ENCODE peak calls at places on chromosome 10, in ten cellular contexts. One of them, this sample, is unnamed.

GRCh38 chr10:112182808-112183328 is 697 bp downstream of the GPAM start:
- DNase-seq in stimulated activated CD4-positive, alpha-beta T cell treated with anti-CD3 and anti-CD28 coated beads, Interleukin-4, amount 100 ng/mL, for 48 hours: no peak
- DNase-seq in hippocampal formation: no peak
- DNase-seq in ovary: no peak
- DNase-seq in COR-L47: no peak
- DNase-seq in colonic mucosa: peak
- DNase-seq in foreskin fibroblast: no peak
- DNase-seq in cardiac fibroblast: no peak
- DNase-seq in stimulated activated CD8-positive, alpha-beta memory T cell treated with anti-CD3 and anti-CD28 coated beads, Interleukin-15, amount 100 ng/mL, for 4 hours: no peak
- DNase-seq in AG09309: no peak
- DNase-seq in this sample: no peak

GRCh38 chr10:125611216-125611615 is 71.7 kb downstream of the TEX36 start:
- DNase-seq in stimulated activated CD4-positive, alpha-beta T cell treated with anti-CD3 and anti-CD28 coated beads, Interleukin-4, amount 100 ng/mL, for 48 hours: no peak
- DNase-seq in hippocampal formation: no peak
- DNase-seq in ovary: no peak
- DNase-seq in COR-L47: no peak
- DNase-seq in colonic mucosa: no peak
- DNase-seq in foreskin fibroblast: no peak
- DNase-seq in cardiac fibroblast: no peak
- DNase-seq in stimulated activated CD8-positive, alpha-beta memory T cell treated with anti-CD3 and anti-CD28 coated beads, Interleukin-15, amount 100 ng/mL, for 4 hours: no peak
- DNase-seq in AG09309: no peak
- DNase-seq in this sample: no peak

GRCh38 chr10:63671317-63671937 is 150.2 kb downstream of the REEP3 start:
- DNase-seq in stimulated activated CD4-positive, alpha-beta T cell treated with anti-CD3 and anti-CD28 coated beads, Interleukin-4, amount 100 ng/mL, for 48 hours: no peak
- DNase-seq in hippocampal formation: no peak
- DNase-seq in ovary: no peak
- DNase-seq in COR-L47: peak
- DNase-seq in colonic mucosa: no peak
- DNase-seq in foreskin fibroblast: peak
- DNase-seq in cardiac fibroblast: peak
- DNase-seq in stimulated activated CD8-positive, alpha-beta memory T cell treated with anti-CD3 and anti-CD28 coated beads, Interleukin-15, amount 100 ng/mL, for 4 hours: no peak
- DNase-seq in AG09309: peak
- DNase-seq in this sample: no peak

GRCh38 chr10:3339531-3339950 is 167.0 kb upstream of the PITRM1 start:
- DNase-seq in stimulated activated CD4-positive, alpha-beta T cell treated with anti-CD3 and anti-CD28 coated beads, Interleukin-4, amount 100 ng/mL, for 48 hours: no peak
- DNase-seq in hippocampal formation: no peak
- DNase-seq in ovary: no peak
- DNase-seq in COR-L47: no peak
- DNase-seq in colonic mucosa: no peak
- DNase-seq in foreskin fibroblast: peak
- DNase-seq in cardiac fibroblast: no peak
- DNase-seq in stimulated activated CD8-positive, alpha-beta memory T cell treated with anti-CD3 and anti-CD28 coated beads, Interleukin-15, amount 100 ng/mL, for 4 hours: no peak
- DNase-seq in AG09309: peak
- DNase-seq in this sample: no peak

GRCh38 chr10:104293781-104294321 is 24.9 kb downstream of the GSTO2 start:
- DNase-seq in stimulated activated CD4-positive, alpha-beta T cell treated with anti-CD3 and anti-CD28 coated beads, Interleukin-4, amount 100 ng/mL, for 48 hours: no peak
- DNase-seq in hippocampal formation: no peak
- DNase-seq in ovary: no peak
- DNase-seq in COR-L47: no peak
- DNase-seq in colonic mucosa: no peak
- DNase-seq in foreskin fibroblast: no peak
- DNase-seq in cardiac fibroblast: peak
- DNase-seq in stimulated activated CD8-positive, alpha-beta memory T cell treated with anti-CD3 and anti-CD28 coated beads, Interleukin-15, amount 100 ng/mL, for 4 hours: no peak
- DNase-seq in AG09309: no peak
- DNase-seq in this sample: no peak

GRCh38 chr10:51377070-51377931 is 303.0 kb downstream of the PRKG1 start:
- DNase-seq in stimulated activated CD4-positive, alpha-beta T cell treated with anti-CD3 and anti-CD28 coated beads, Interleukin-4, amount 100 ng/mL, for 48 hours: no peak
- DNase-seq in hippocampal formation: no peak
- DNase-seq in ovary: no peak
- DNase-seq in COR-L47: no peak
- DNase-seq in colonic mucosa: no peak
- DNase-seq in foreskin fibroblast: no peak
- DNase-seq in cardiac fibroblast: no peak
- DNase-seq in stimulated activated CD8-positive, alpha-beta memory T cell treated with anti-CD3 and anti-CD28 coated beads, Interleukin-15, amount 100 ng/mL, for 4 hours: no peak
- DNase-seq in AG09309: no peak
- DNase-seq in this sample: peak

GRCh38 chr10:49579621-49580020 is 30.5 kb upstream of the SLC18A3 start:
- DNase-seq in stimulated activated CD4-positive, alpha-beta T cell treated with anti-CD3 and anti-CD28 coated beads, Interleukin-4, amount 100 ng/mL, for 48 hours: no peak
- DNase-seq in hippocampal formation: no peak
- DNase-seq in ovary: no peak
- DNase-seq in COR-L47: no peak
- DNase-seq in colonic mucosa: no peak
- DNase-seq in foreskin fibroblast: no peak
- DNase-seq in cardiac fibroblast: peak
- DNase-seq in stimulated activated CD8-positive, alpha-beta memory T cell treated with anti-CD3 and anti-CD28 coated beads, Interleukin-15, amount 100 ng/mL, for 4 hours: no peak
- DNase-seq in AG09309: peak
- DNase-seq in this sample: no peak

GRCh38 chr10:12214763-12215218 is 18.8 kb downstream of the CDC123 start:
- DNase-seq in stimulated activated CD4-positive, alpha-beta T cell treated with anti-CD3 and anti-CD28 coated beads, Interleukin-4, amount 100 ng/mL, for 48 hours: peak
- DNase-seq in hippocampal formation: peak
- DNase-seq in ovary: no peak
- DNase-seq in COR-L47: no peak
- DNase-seq in colonic mucosa: peak
- DNase-seq in foreskin fibroblast: peak
- DNase-seq in cardiac fibroblast: peak
- DNase-seq in stimulated activated CD8-positive, alpha-beta memory T cell treated with anti-CD3 and anti-CD28 coated beads, Interleukin-15, amount 100 ng/mL, for 4 hours: no peak
- DNase-seq in AG09309: peak
- DNase-seq in this sample: no peak

GRCh38 chr10:106185991-106186390 is 978.5 kb downstream of the SORCS1 start:
- DNase-seq in stimulated activated CD4-positive, alpha-beta T cell treated with anti-CD3 and anti-CD28 coated beads, Interleukin-4, amount 100 ng/mL, for 48 hours: no peak
- DNase-seq in hippocampal formation: no peak
- DNase-seq in ovary: no peak
- DNase-seq in COR-L47: no peak
- DNase-seq in colonic mucosa: no peak
- DNase-seq in foreskin fibroblast: peak
- DNase-seq in cardiac fibroblast: peak
- DNase-seq in stimulated activated CD8-positive, alpha-beta memory T cell treated with anti-CD3 and anti-CD28 coated beads, Interleukin-15, amount 100 ng/mL, for 4 hours: no peak
- DNase-seq in AG09309: no peak
- DNase-seq in this sample: no peak

GRCh38 chr10:70920519-70920918 is 32.2 kb upstream of the PCBD1 start:
- DNase-seq in stimulated activated CD4-positive, alpha-beta T cell treated with anti-CD3 and anti-CD28 coated beads, Interleukin-4, amount 100 ng/mL, for 48 hours: no peak
- DNase-seq in hippocampal formation: no peak
- DNase-seq in ovary: no peak
- DNase-seq in COR-L47: peak
- DNase-seq in colonic mucosa: peak
- DNase-seq in foreskin fibroblast: no peak
- DNase-seq in cardiac fibroblast: no peak
- DNase-seq in stimulated activated CD8-positive, alpha-beta memory T cell treated with anti-CD3 and anti-CD28 coated beads, Interleukin-15, amount 100 ng/mL, for 4 hours: no peak
- DNase-seq in AG09309: no peak
- DNase-seq in this sample: no peak

GRCh38 chr10:86229811-86230409 is 136.7 kb downstream of the GRID1 start:
- DNase-seq in stimulated activated CD4-positive, alpha-beta T cell treated with anti-CD3 and anti-CD28 coated beads, Interleukin-4, amount 100 ng/mL, for 48 hours: no peak
- DNase-seq in hippocampal formation: no peak
- DNase-seq in ovary: no peak
- DNase-seq in COR-L47: no peak
- DNase-seq in colonic mucosa: no peak
- DNase-seq in foreskin fibroblast: no peak
- DNase-seq in cardiac fibroblast: no peak
- DNase-seq in stimulated activated CD8-positive, alpha-beta memory T cell treated with anti-CD3 and anti-CD28 coated beads, Interleukin-15, amount 100 ng/mL, for 4 hours: no peak
- DNase-seq in AG09309: no peak
- DNase-seq in this sample: no peak

GRCh38 chr10:94546058-94546595 is 539 bp downstream of the HELLS start:
- DNase-seq in stimulated activated CD4-positive, alpha-beta T cell treated with anti-CD3 and anti-CD28 coated beads, Interleukin-4, amount 100 ng/mL, for 48 hours: peak
- DNase-seq in hippocampal formation: no peak
- DNase-seq in ovary: no peak
- DNase-seq in COR-L47: no peak
- DNase-seq in colonic mucosa: no peak
- DNase-seq in foreskin fibroblast: peak
- DNase-seq in cardiac fibroblast: peak
- DNase-seq in stimulated activated CD8-positive, alpha-beta memory T cell treated with anti-CD3 and anti-CD28 coated beads, Interleukin-15, amount 100 ng/mL, for 4 hours: no peak
- DNase-seq in AG09309: no peak
- DNase-seq in this sample: no peak

GRCh38 chr10:1526427-1527055 is 210.8 kb downstream of the ADARB2 start:
- DNase-seq in stimulated activated CD4-positive, alpha-beta T cell treated with anti-CD3 and anti-CD28 coated beads, Interleukin-4, amount 100 ng/mL, for 48 hours: no peak
- DNase-seq in hippocampal formation: no peak
- DNase-seq in ovary: no peak
- DNase-seq in COR-L47: no peak
- DNase-seq in colonic mucosa: no peak
- DNase-seq in foreskin fibroblast: no peak
- DNase-seq in cardiac fibroblast: no peak
- DNase-seq in stimulated activated CD8-positive, alpha-beta memory T cell treated with anti-CD3 and anti-CD28 coated beads, Interleukin-15, amount 100 ng/mL, for 4 hours: no peak
- DNase-seq in AG09309: no peak
- DNase-seq in this sample: no peak

GRCh38 chr10:58488921-58489320 is 23.8 kb upstream of the BICC1 start:
- DNase-seq in stimulated activated CD4-positive, alpha-beta T cell treated with anti-CD3 and anti-CD28 coated beads, Interleukin-4, amount 100 ng/mL, for 48 hours: no peak
- DNase-seq in hippocampal formation: no peak
- DNase-seq in ovary: no peak
- DNase-seq in COR-L47: peak
- DNase-seq in colonic mucosa: no peak
- DNase-seq in foreskin fibroblast: peak
- DNase-seq in cardiac fibroblast: peak
- DNase-seq in stimulated activated CD8-positive, alpha-beta memory T cell treated with anti-CD3 and anti-CD28 coated beads, Interleukin-15, amount 100 ng/mL, for 4 hours: no peak
- DNase-seq in AG09309: no peak
- DNase-seq in this sample: no peak

GRCh38 chr10:43075612-43076003 is 1.3 kb upstream of the RET start:
- DNase-seq in stimulated activated CD4-positive, alpha-beta T cell treated with anti-CD3 and anti-CD28 coated beads, Interleukin-4, amount 100 ng/mL, for 48 hours: no peak
- DNase-seq in hippocampal formation: no peak
- DNase-seq in ovary: no peak
- DNase-seq in COR-L47: no peak
- DNase-seq in colonic mucosa: no peak
- DNase-seq in foreskin fibroblast: no peak
- DNase-seq in cardiac fibroblast: no peak
- DNase-seq in stimulated activated CD8-positive, alpha-beta memory T cell treated with anti-CD3 and anti-CD28 coated beads, Interleukin-15, amount 100 ng/mL, for 4 hours: no peak
- DNase-seq in AG09309: no peak
- DNase-seq in this sample: peak

GRCh38 chr10:102673961-102674511 is 29.8 kb downstream of the TRIM8 start:
- DNase-seq in stimulated activated CD4-positive, alpha-beta T cell treated with anti-CD3 and anti-CD28 coated beads, Interleukin-4, amount 100 ng/mL, for 48 hours: peak
- DNase-seq in hippocampal formation: peak
- DNase-seq in ovary: peak
- DNase-seq in COR-L47: peak
- DNase-seq in colonic mucosa: no peak
- DNase-seq in foreskin fibroblast: peak
- DNase-seq in cardiac fibroblast: peak
- DNase-seq in stimulated activated CD8-positive, alpha-beta memory T cell treated with anti-CD3 and anti-CD28 coated beads, Interleukin-15, amount 100 ng/mL, for 4 hours: peak
- DNase-seq in AG09309: no peak
- DNase-seq in this sample: no peak

GRCh38 chr10:16828731-16829175 is 11.5 kb upstream of the RSU1 start:
- DNase-seq in stimulated activated CD4-positive, alpha-beta T cell treated with anti-CD3 and anti-CD28 coated beads, Interleukin-4, amount 100 ng/mL, for 48 hours: no peak
- DNase-seq in hippocampal formation: no peak
- DNase-seq in ovary: peak
- DNase-seq in COR-L47: no peak
- DNase-seq in colonic mucosa: no peak
- DNase-seq in foreskin fibroblast: peak
- DNase-seq in cardiac fibroblast: peak
- DNase-seq in stimulated activated CD8-positive, alpha-beta memory T cell treated with anti-CD3 and anti-CD28 coated beads, Interleukin-15, amount 100 ng/mL, for 4 hours: no peak
- DNase-seq in AG09309: peak
- DNase-seq in this sample: no peak

GRCh38 chr10:113614304-113614703 is 49.5 kb downstream of the NRAP start:
- DNase-seq in stimulated activated CD4-positive, alpha-beta T cell treated with anti-CD3 and anti-CD28 coated beads, Interleukin-4, amount 100 ng/mL, for 48 hours: no peak
- DNase-seq in hippocampal formation: no peak
- DNase-seq in ovary: no peak
- DNase-seq in COR-L47: no peak
- DNase-seq in colonic mucosa: no peak
- DNase-seq in foreskin fibroblast: no peak
- DNase-seq in cardiac fibroblast: no peak
- DNase-seq in stimulated activated CD8-positive, alpha-beta memory T cell treated with anti-CD3 and anti-CD28 coated beads, Interleukin-15, amount 100 ng/mL, for 4 hours: no peak
- DNase-seq in AG09309: no peak
- DNase-seq in this sample: no peak

GRCh38 chr10:84095821-84096497 is 43.4 kb upstream of the GHITM start:
- DNase-seq in stimulated activated CD4-positive, alpha-beta T cell treated with anti-CD3 and anti-CD28 coated beads, Interleukin-4, amount 100 ng/mL, for 48 hours: no peak
- DNase-seq in hippocampal formation: no peak
- DNase-seq in ovary: no peak
- DNase-seq in COR-L47: no peak
- DNase-seq in colonic mucosa: no peak
- DNase-seq in foreskin fibroblast: no peak
- DNase-seq in cardiac fibroblast: peak
- DNase-seq in stimulated activated CD8-positive, alpha-beta memory T cell treated with anti-CD3 and anti-CD28 coated beads, Interleukin-15, amount 100 ng/mL, for 4 hours: no peak
- DNase-seq in AG09309: no peak
- DNase-seq in this sample: no peak

GRCh38 chr10:16847644-16848043 is 30.4 kb upstream of the RSU1 start:
- DNase-seq in stimulated activated CD4-positive, alpha-beta T cell treated with anti-CD3 and anti-CD28 coated beads, Interleukin-4, amount 100 ng/mL, for 48 hours: no peak
- DNase-seq in hippocampal formation: no peak
- DNase-seq in ovary: no peak
- DNase-seq in COR-L47: no peak
- DNase-seq in colonic mucosa: no peak
- DNase-seq in foreskin fibroblast: peak
- DNase-seq in cardiac fibroblast: no peak
- DNase-seq in stimulated activated CD8-positive, alpha-beta memory T cell treated with anti-CD3 and anti-CD28 coated beads, Interleukin-15, amount 100 ng/mL, for 4 hours: no peak
- DNase-seq in AG09309: peak
- DNase-seq in this sample: no peak

GRCh38 chr10:103021897-103022286 is 103.8 kb downstream of the CNNM2 start:
- DNase-seq in stimulated activated CD4-positive, alpha-beta T cell treated with anti-CD3 and anti-CD28 coated beads, Interleukin-4, amount 100 ng/mL, for 48 hours: no peak
- DNase-seq in hippocampal formation: no peak
- DNase-seq in ovary: no peak
- DNase-seq in COR-L47: no peak
- DNase-seq in colonic mucosa: no peak
- DNase-seq in foreskin fibroblast: no peak
- DNase-seq in cardiac fibroblast: peak
- DNase-seq in stimulated activated CD8-positive, alpha-beta memory T cell treated with anti-CD3 and anti-CD28 coated beads, Interleukin-15, amount 100 ng/mL, for 4 hours: no peak
- DNase-seq in AG09309: peak
- DNase-seq in this sample: no peak

GRCh38 chr10:114525368-114525949 is 121.2 kb upstream of the AFAP1L2 start:
- DNase-seq in stimulated activated CD4-positive, alpha-beta T cell treated with anti-CD3 and anti-CD28 coated beads, Interleukin-4, amount 100 ng/mL, for 48 hours: no peak
- DNase-seq in hippocampal formation: no peak
- DNase-seq in ovary: no peak
- DNase-seq in COR-L47: no peak
- DNase-seq in colonic mucosa: no peak
- DNase-seq in foreskin fibroblast: no peak
- DNase-seq in cardiac fibroblast: peak
- DNase-seq in stimulated activated CD8-positive, alpha-beta memory T cell treated with anti-CD3 and anti-CD28 coated beads, Interleukin-15, amount 100 ng/mL, for 4 hours: no peak
- DNase-seq in AG09309: no peak
- DNase-seq in this sample: no peak

This sample was measured in WTC11.